ENCODE peak calls at places on chromosome 12, in eight cellular contexts. X, G, Z, H, B, P, Q and I are unnamed samples.

GRCh38 chr12:15633201-15633600 is 156.0 kb downstream of the EPS8 start:
- DNase-seq in G (no peak), B (no peak), Q (no peak), X (no peak), H (no peak), P (no peak), Z (no peak), I (no peak)

GRCh38 chr12:2294651-2295475 is 242.1 kb downstream of the CACNA1C start:
- DNase-seq in Z (no peak), H (no peak), G (peak), Q (no peak), B (no peak), P (no peak), X (no peak), I (no peak)

GRCh38 chr12:109759076-109759420 is 45.4 kb downstream of the FAM222A start:
- DNase-seq in P (no peak), H (no peak), G (no peak), X (no peak), B (no peak), Q (no peak), Z (no peak), I (no peak)

GRCh38 chr12:1171657-1172056 is 180.6 kb downstream of the ERC1 start:
- DNase-seq in B (no peak), Z (no peak), H (peak), Q (no peak), G (no peak), P (no peak), X (no peak), I (no peak)

GRCh38 chr12:54993181-54993835 is 8.7 kb upstream of the TESPA1 start:
- DNase-seq in P (peak), G (peak), B (peak), X (no peak), Q (peak), H (peak), Z (peak), I (peak)

GRCh38 chr12:124827588-124828184 is 36.0 kb downstream of the SCARB1 start:
- DNase-seq in B (no peak), Z (no peak), G (no peak), P (no peak), X (no peak), H (no peak), Q (no peak), I (no peak)

GRCh38 chr12:129911437-129912049 is 7.7 kb upstream of the TMEM132D start:
- DNase-seq in P (peak), H (peak), G (no peak), Q (no peak), X (no peak), B (peak), Z (peak), I (peak)

GRCh38 chr12:108311605-108312004 is 27.5 kb downstream of the CMKLR1 start:
- DNase-seq in Z (no peak), P (no peak), Q (no peak), X (no peak), G (no peak), H (no peak), B (no peak), I (no peak)

GRCh38 chr12:75208851-75209781 is 523 bp downstream of the KCNC2 start:
- DNase-seq in P (no peak), H (no peak), B (no peak), X (peak), Z (peak), Q (no peak), G (no peak), I (no peak)

GRCh38 chr12:122827258-122827657 is 8.0 kb upstream of the HIP1R start:
- DNase-seq in B (no peak), Q (no peak), P (no peak), G (no peak), H (no peak), X (no peak), Z (no peak), I (peak)

GRCh38 chr12:2454778-2455177 is 340.0 kb upstream of the FKBP4 start:
- DNase-seq in G (no peak), B (no peak), X (no peak), H (no peak), Z (no peak), Q (no peak), P (no peak), I (no peak)

GRCh38 chr12:75862692-75863471 is 168.7 kb downstream of the PHLDA1 start:
- DNase-seq in B (no peak), Q (no peak), X (no peak), H (no peak), P (no peak), Z (no peak), G (no peak), I (no peak)

GRCh38 chr12:111767362-111768158 is 827 bp downstream of the ALDH2 start:
- DNase-seq in X (no peak), P (no peak), Q (no peak), H (no peak), B (peak), Z (peak), G (no peak), I (no peak)

GRCh38 chr12:47742253-47742825 is 16.3 kb downstream of the RAPGEF3 start:
- DNase-seq in P (peak), B (peak), G (peak), Q (peak), X (peak), Z (peak), H (no peak), I (no peak)

GRCh38 chr12:93712204-93712603 is 35.0 kb downstream of the CRADD start:
- DNase-seq in B (no peak), G (no peak), Z (no peak), X (no peak), H (no peak), Q (no peak), P (no peak), I (no peak)

GRCh38 chr12:131827961-131828534 is at the start of gene MMP17:
- DNase-seq in Q (no peak), G (peak), Z (peak), B (peak), H (no peak), P (no peak), X (no peak), I (no peak)

GRCh38 chr12:9604288-9604687 is 3.4 kb downstream of the KLRB1 start:
- DNase-seq in H (no peak), B (no peak), P (no peak), X (no peak), G (no peak), Q (no peak), Z (no peak), I (no peak)

GRCh38 chr12:28622416-28622815 is 432.2 kb downstream of the CCDC91 start:
- DNase-seq in B (no peak), H (no peak), Q (no peak), G (no peak), P (no peak), X (no peak), Z (no peak), I (no peak)

GRCh38 chr12:69284131-69284530 is 44.8 kb downstream of the CPSF6 start:
- DNase-seq in Z (peak), H (no peak), P (no peak), Q (no peak), G (peak), X (peak), B (peak), I (peak)